ENCODE peak calls at places on chromosomes 3 and 15, in five cellular contexts. W is activated T-cell treated with anti-CD3 and anti-CD28 coated beads for 48 hours; R is stimulated activated CD4-positive, alpha-beta T cell treated with anti-CD3 and anti-CD28 coated beads, Interleukin-4, amount 100 ng/mL, for 1 hour; V is AG04450; A is left kidney. U is an unnamed sample.
A peak's percentile ranks its signal among the peaks of the same experiment; 100 is the strongest.

GRCh38 chr3:120177907-120178306 is 83.7 kb upstream of the GSK3B start:
- DNase-seq in R (no peak), A (no peak), V (no peak), W (no peak), U (no peak)

GRCh38 chr3:42052867-42053351 is 38.2 kb upstream of the TRAK1 start:
- DNase-seq in V (no peak), A (peak; percentile 70), W (no peak), R (no peak), U (no peak)

GRCh38 chr3:36362973-36363372 is 17.3 kb upstream of the STAC start:
- DNase-seq in A (peak; percentile 9), R (no peak), W (no peak), V (no peak), U (no peak)

GRCh38 chr3:15903164-15903563 is 105.4 kb upstream of the ANKRD28 start:
- DNase-seq in A (no peak), R (no peak), V (no peak), W (no peak), U (no peak)

GRCh38 chr15:41507820-41508290 is 5.8 kb downstream of the LTK start:
- DNase-seq in V (no peak), W (no peak), A (no peak), R (no peak), U (no peak)

GRCh38 chr3:141407043-141407442 is 38.7 kb downstream of the ZBTB38 start:
- DNase-seq in V (peak; percentile 96), A (no peak), R (no peak), W (no peak), U (no peak)

GRCh38 chr3:67381667-67382272 is 272.6 kb downstream of the SUCLG2 start:
- DNase-seq in R (no peak), A (peak; percentile 43), V (no peak), W (no peak), U (no peak)

GRCh38 chr15:64878708-64879107 is 33.0 kb upstream of the ANKDD1A start:
- DNase-seq in A (no peak), V (no peak), R (no peak), W (no peak), U (no peak)

GRCh38 chr15:89665449-89666146 is 10.3 kb upstream of the KIF7 start:
- DNase-seq in R (no peak), W (peak; percentile 8), A (peak; percentile 82), V (no peak), U (peak; percentile 18)

GRCh38 chr15:78374436-78375393 is 34.6 kb downstream of the CRABP1 start:
- DNase-seq in R (no peak), W (no peak), V (no peak), A (no peak), U (no peak)